ENCODE peak calls at places on chromosomes 2 and 18, in ten cellular contexts. F is heart right ventricle; E is right cardiac atrium; V is GM23248; Y is tibial artery; H is effector memory CD4-positive, alpha-beta T cell; P is hepatocyte; C is psoas muscle; K is suprapubic skin; N is fibroblast of lung. U is an unnamed sample.

GRCh38 chr18:43129946-43130523 is 14.6 kb upstream of the RIT2 start:
- DNase-seq in E (no peak), F (no peak), C (no peak), P (no peak), N (peak; percentile 27), Y (no peak), V (peak; percentile 33), H (no peak), K (no peak), U (peak; percentile 3)

GRCh38 chr2:158392683-158393082 is 63.9 kb downstream of the CCDC148 start:
- DNase-seq in P (no peak), N (no peak), Y (no peak), C (no peak), K (no peak), V (no peak), H (no peak), F (no peak), E (no peak), U (no peak)

GRCh38 chr2:185404578-185404977 is 334.0 kb upstream of the FSIP2 start:
- DNase-seq in K (no peak), F (no peak), C (no peak), E (no peak), H (no peak), N (no peak), Y (no peak), P (no peak), V (no peak), U (no peak)

GRCh38 chr2:9634121-9634520 is 3.3 kb upstream of the YWHAQ start:
- DNase-seq in V (no peak), C (no peak), P (no peak), E (no peak), K (no peak), F (no peak), Y (no peak), N (no peak), H (no peak), U (no peak)

GRCh38 chr18:56541340-56541739 is 97.1 kb downstream of the TXNL1 start:
- DNase-seq in C (no peak), P (no peak), K (no peak), F (no peak), E (no peak), V (no peak), Y (no peak), H (no peak), N (no peak), U (no peak)

GRCh38 chr2:15561574-15562344 is 625 bp upstream of the NBAS start:
- DNase-seq in P (peak; percentile 51), V (peak; percentile 70), K (no peak), F (no peak), C (no peak), H (no peak), Y (no peak), E (no peak), N (peak; percentile 54), U (peak; percentile 56)

GRCh38 chr2:217650716-217651360 is 352.0 kb downstream of the TNS1 start:
- DNase-seq in K (no peak), P (peak; percentile 88), H (no peak), V (peak; percentile 75), C (no peak), N (peak; percentile 64), F (no peak), Y (no peak), E (no peak), U (peak; percentile 74)

GRCh38 chr2:161913865-161914264 is 160.2 kb downstream of the DPP4 start:
- DNase-seq in P (no peak), N (peak; percentile 46), F (no peak), C (no peak), E (no peak), K (no peak), H (no peak), V (peak; percentile 72), Y (no peak), U (peak; percentile 71)

GRCh38 chr2:4324531-4324930 is 621.2 kb downstream of the DCDC2C start:
- DNase-seq in H (no peak), N (no peak), V (no peak), E (no peak), F (no peak), C (no peak), K (no peak), Y (no peak), P (no peak), U (no peak)

GRCh38 chr2:206045251-206045650 is 40.7 kb downstream of the INO80D start:
- DNase-seq in P (no peak), N (peak; percentile 15), K (no peak), H (no peak), F (no peak), E (no peak), V (peak; percentile 17), Y (no peak), C (no peak), U (no peak)

GRCh38 chr2:11121099-11121822 is 34.0 kb upstream of the SLC66A3 start:
- DNase-seq in H (no peak), Y (no peak), F (no peak), P (no peak), E (no peak), K (no peak), N (peak; percentile 15), V (peak; percentile 53), C (no peak), U (no peak)

GRCh38 chr18:68072744-68073143 is 556.2 kb upstream of the DSEL start:
- DNase-seq in P (no peak), N (no peak), H (no peak), V (no peak), Y (no peak), E (no peak), K (no peak), F (no peak), C (no peak), U (no peak)

GRCh38 chr18:36769172-36769571 is 59.6 kb downstream of the TPGS2 start:
- DNase-seq in H (no peak), P (no peak), E (no peak), C (no peak), K (no peak), Y (no peak), V (peak; percentile 46), F (no peak), N (no peak), U (no peak)

GRCh38 chr2:49914281-49914680 is 760.0 kb upstream of the FSHR start:
- DNase-seq in C (no peak), P (peak; percentile 6), H (no peak), K (no peak), E (no peak), N (no peak), Y (no peak), F (no peak), V (peak; percentile 7), U (no peak)

GRCh38 chr2:240136013-240136670 is at the start of gene COPS9:
- DNase-seq in N (peak; percentile 90), K (peak; percentile 88), E (peak; percentile 95), P (peak; percentile 95), V (peak; percentile 95), C (peak; percentile 92), H (peak; percentile 74), F (peak; percentile 89), Y (peak; percentile 86), U (peak; percentile 91)

GRCh38 chr18:36389811-36390581 is 92.5 kb downstream of the FHOD3 start:
- DNase-seq in N (no peak), K (no peak), E (no peak), C (no peak), F (no peak), P (no peak), H (no peak), V (no peak), Y (no peak), U (no peak)

GRCh38 chr2:127356531-127356930 is 31.2 kb downstream of the MAP3K2 start:
- DNase-seq in E (no peak), H (no peak), N (no peak), Y (no peak), F (no peak), P (no peak), C (no peak), V (peak; percentile 57), K (no peak), U (no peak)
- H3K4me1 ChIP-seq in E (peaks cover 9% of the 10 kb centered on the region), H (no peaks in the 10 kb centered on the region), N (no peaks in the 10 kb centered on the region), Y (peaks cover 30% of the 10 kb centered on the region), F (peaks cover 46% of the 10 kb centered on the region), P (peaks cover 6% of the 10 kb centered on the region), C (peaks cover 38% of the 10 kb centered on the region), V (peaks cover 17% of the 10 kb centered on the region), K (peaks cover 15% of the 10 kb centered on the region), U (no peaks in the 10 kb centered on the region)

DNA sequence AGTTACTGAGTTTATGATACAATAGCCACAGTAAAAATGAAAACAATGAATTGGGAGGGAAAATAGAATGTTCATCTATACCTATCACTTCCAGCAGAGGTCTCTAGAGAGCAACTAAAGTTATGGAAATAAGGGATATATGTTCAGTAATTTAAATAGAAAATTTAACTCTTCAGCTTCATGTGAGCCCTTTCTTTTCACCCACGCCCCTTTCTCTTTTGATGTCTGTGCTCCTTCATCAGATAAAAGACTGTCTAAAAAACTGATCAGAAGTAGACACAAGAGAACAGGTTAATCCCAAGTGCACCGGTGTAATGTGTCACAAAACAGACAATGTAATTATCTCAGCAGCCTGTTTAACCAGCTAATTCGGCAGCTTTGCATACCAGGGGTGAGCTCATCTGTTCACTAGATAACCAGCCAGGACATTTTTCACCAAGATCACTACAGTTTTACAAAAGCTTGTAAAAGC is 238.5 kb upstream of the ERBB4 start:
- DNase-seq in E (no peak), Y (no peak), N (peak; percentile 53), K (no peak), F (no peak), V (peak; percentile 66), C (no peak), H (no peak), P (peak; percentile 53), U (peak; percentile 78)
- H3K4me3 ChIP-seq in E (no peak overlapping the region), Y (no peak overlapping the region), N (peak overlapping the region; percentile 37), K (no peak overlapping the region), F (no peak overlapping the region), V (peak overlapping the region; percentile 63), C (peak overlapping the region; percentile 7), H (no peak overlapping the region), P (no peak overlapping the region), U (no peak overlapping the region)

DNA sequence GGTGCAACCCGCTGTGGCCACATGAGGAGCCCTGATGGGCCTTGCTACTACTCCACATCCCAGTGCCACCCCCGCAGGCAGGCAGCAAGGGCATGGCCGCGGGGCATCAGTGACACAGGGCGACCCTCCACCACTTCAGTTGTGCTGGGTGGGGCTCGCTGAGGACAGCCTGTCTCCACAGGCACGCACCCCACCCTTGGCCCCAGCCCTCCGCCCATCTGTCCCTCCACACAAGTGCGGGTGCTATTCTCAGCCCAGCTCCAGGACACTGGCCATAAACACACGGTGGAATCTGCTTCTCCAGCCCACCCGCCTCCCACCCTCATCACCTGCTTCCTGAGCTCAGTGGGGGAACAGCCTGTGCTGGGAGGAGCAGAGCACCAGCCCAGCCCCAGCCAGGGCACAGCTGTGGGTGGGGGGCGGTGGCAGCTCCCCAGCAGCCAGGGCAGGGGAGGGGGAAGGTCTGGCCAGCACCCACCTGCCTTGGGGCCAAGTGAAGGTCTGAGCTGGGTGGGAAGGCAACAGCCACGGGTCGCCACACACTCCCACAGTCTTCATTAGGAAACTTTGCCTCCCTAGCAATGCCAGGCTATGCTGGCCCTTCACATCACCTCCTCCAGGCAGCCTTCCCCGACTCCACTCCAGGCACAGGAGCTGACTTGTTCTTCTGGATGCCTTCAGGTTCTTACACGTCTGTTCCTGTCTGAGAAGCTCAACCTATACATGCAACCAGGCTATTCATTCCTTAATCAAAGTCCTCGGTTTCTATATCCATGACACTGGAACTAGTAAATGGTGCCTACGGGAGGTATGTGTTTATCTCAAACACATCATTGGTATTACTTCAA is 16.4 kb downstream of the BIN1 start:
- DNase-seq in N (no peak), Y (no peak), V (no peak), E (peak; percentile 36), P (no peak), K (no peak), F (peak; percentile 7), H (no peak), C (peak; percentile 56), U (no peak)
- H3K4me1 ChIP-seq in N (peaks cover 19% of the 10 kb centered on the region), Y (peaks cover 34% of the 10 kb centered on the region), V (peaks cover 21% of the 10 kb centered on the region), E (peaks cover 3% of the 10 kb centered on the region), P (peaks cover 60% of the 10 kb centered on the region), K (peaks cover 65% of the 10 kb centered on the region), F (peaks cover 48% of the 10 kb centered on the region), H (peaks cover 3% of the 10 kb centered on the region), C (peaks cover 94% of the 10 kb centered on the region), U (no peaks in the 10 kb centered on the region)

GRCh38 chr2:235666240-235666781 is 172.5 kb downstream of the AGAP1 start:
- DNase-seq in K (no peak), V (peak; percentile 79), Y (no peak), E (no peak), C (no peak), F (no peak), H (no peak), N (peak; percentile 90), P (peak; percentile 78), U (peak; percentile 88)
- H3K4me3 ChIP-seq in K (peak overlapping the region; percentile 37), V (peak overlapping the region; percentile 54), Y (peak overlapping the region; percentile 38), E (peak overlapping the region; percentile 57), C (peak overlapping the region; percentile 48), F (no peak overlapping the region), H (no peak overlapping the region), N (peak overlapping the region; percentile 57), P (peak overlapping the region; percentile 34), U (peak overlapping the region; percentile 27)

U was measured in A673.